ENCODE peak calls at places on chromosomes 5 and 9, in five cellular contexts. One of them, this sample, is unnamed.

GRCh38 chr9:113907282-113907681 is 31.2 kb downstream of the ZNF618 start:
- DNase-seq in breast epithelium: peak; percentile 31
- DNase-seq in stimulated activated CD8-positive, alpha-beta memory T cell treated with anti-CD3 and anti-CD28 coated beads, Interleukin-7, amount 100 ng/mL, for 1 hour: no peak
- DNase-seq in T-helper 17 cell: no peak
- DNase-seq in posterior cingulate gyrus: no peak
- DNase-seq in this sample: no peak

GRCh38 chr9:33025572-33026347 is 687 bp downstream of the DNAJA1 start:
- DNase-seq in T-helper 17 cell: peak; percentile 65
- DNase-seq in posterior cingulate gyrus: peak; percentile 53
- DNase-seq in breast epithelium: peak; percentile 27
- DNase-seq in stimulated activated CD8-positive, alpha-beta memory T cell treated with anti-CD3 and anti-CD28 coated beads, Interleukin-7, amount 100 ng/mL, for 1 hour: peak; percentile 51
- DNase-seq in this sample: no peak

GRCh38 chr5:168578006-168578405 is 1.2 kb downstream of the PANK3 start:
- DNase-seq in T-helper 17 cell: no peak
- DNase-seq in stimulated activated CD8-positive, alpha-beta memory T cell treated with anti-CD3 and anti-CD28 coated beads, Interleukin-7, amount 100 ng/mL, for 1 hour: no peak
- DNase-seq in breast epithelium: no peak
- DNase-seq in posterior cingulate gyrus: no peak
- DNase-seq in this sample: no peak

GRCh38 chr5:178785999-178786398 is 55.5 kb upstream of the ZNF354A start:
- DNase-seq in T-helper 17 cell: no peak
- DNase-seq in posterior cingulate gyrus: no peak
- DNase-seq in breast epithelium: no peak
- DNase-seq in stimulated activated CD8-positive, alpha-beta memory T cell treated with anti-CD3 and anti-CD28 coated beads, Interleukin-7, amount 100 ng/mL, for 1 hour: no peak
- DNase-seq in this sample: no peak

GRCh38 chr5:523658-524441 is 399 bp downstream of the SLC9A3 start:
- DNase-seq in stimulated activated CD8-positive, alpha-beta memory T cell treated with anti-CD3 and anti-CD28 coated beads, Interleukin-7, amount 100 ng/mL, for 1 hour: no peak
- DNase-seq in T-helper 17 cell: no peak
- DNase-seq in posterior cingulate gyrus: no peak
- DNase-seq in breast epithelium: no peak
- DNase-seq in this sample: no peak

GRCh38 chr9:14348241-14349140 is 34.5 kb upstream of the NFIB start:
- DNase-seq in stimulated activated CD8-positive, alpha-beta memory T cell treated with anti-CD3 and anti-CD28 coated beads, Interleukin-7, amount 100 ng/mL, for 1 hour: no peak
- DNase-seq in breast epithelium: no peak
- DNase-seq in T-helper 17 cell: no peak
- DNase-seq in posterior cingulate gyrus: no peak
- DNase-seq in this sample: no peak

GRCh38 chr9:78101247-78101646 is 69.6 kb upstream of the GNAQ start:
- DNase-seq in breast epithelium: no peak
- DNase-seq in stimulated activated CD8-positive, alpha-beta memory T cell treated with anti-CD3 and anti-CD28 coated beads, Interleukin-7, amount 100 ng/mL, for 1 hour: no peak
- DNase-seq in T-helper 17 cell: no peak
- DNase-seq in posterior cingulate gyrus: no peak
- DNase-seq in this sample: no peak

GRCh38 chr5:101429241-101429640 is 526.2 kb upstream of the ST8SIA4 start:
- DNase-seq in breast epithelium: no peak
- DNase-seq in posterior cingulate gyrus: no peak
- DNase-seq in T-helper 17 cell: no peak
- DNase-seq in stimulated activated CD8-positive, alpha-beta memory T cell treated with anti-CD3 and anti-CD28 coated beads, Interleukin-7, amount 100 ng/mL, for 1 hour: no peak
- DNase-seq in this sample: no peak

GRCh38 chr5:151667083-151667482 is 19.6 kb downstream of the SPARC start:
- DNase-seq in T-helper 17 cell: no peak
- DNase-seq in breast epithelium: no peak
- DNase-seq in stimulated activated CD8-positive, alpha-beta memory T cell treated with anti-CD3 and anti-CD28 coated beads, Interleukin-7, amount 100 ng/mL, for 1 hour: no peak
- DNase-seq in posterior cingulate gyrus: no peak
- DNase-seq in this sample: no peak

GRCh38 chr9:8473226-8473625 is 673.6 kb upstream of the DMAC1 start:
- DNase-seq in T-helper 17 cell: no peak
- DNase-seq in posterior cingulate gyrus: no peak
- DNase-seq in stimulated activated CD8-positive, alpha-beta memory T cell treated with anti-CD3 and anti-CD28 coated beads, Interleukin-7, amount 100 ng/mL, for 1 hour: no peak
- DNase-seq in breast epithelium: no peak
- DNase-seq in this sample: no peak

GRCh38 chr9:88932766-88933165 is 58.5 kb upstream of the S1PR3 start:
- DNase-seq in T-helper 17 cell: no peak
- DNase-seq in stimulated activated CD8-positive, alpha-beta memory T cell treated with anti-CD3 and anti-CD28 coated beads, Interleukin-7, amount 100 ng/mL, for 1 hour: no peak
- DNase-seq in breast epithelium: peak; percentile 51
- DNase-seq in posterior cingulate gyrus: no peak
- DNase-seq in this sample: no peak

GRCh38 chr9:122112238-122112637 is 19.1 kb upstream of the TTLL11 start:
- DNase-seq in T-helper 17 cell: no peak
- DNase-seq in breast epithelium: no peak
- DNase-seq in stimulated activated CD8-positive, alpha-beta memory T cell treated with anti-CD3 and anti-CD28 coated beads, Interleukin-7, amount 100 ng/mL, for 1 hour: no peak
- DNase-seq in posterior cingulate gyrus: no peak
- DNase-seq in this sample: no peak

GRCh38 chr5:81817086-81817485 is 66.2 kb upstream of the SSBP2 start:
- DNase-seq in breast epithelium: no peak
- DNase-seq in posterior cingulate gyrus: no peak
- DNase-seq in T-helper 17 cell: no peak
- DNase-seq in stimulated activated CD8-positive, alpha-beta memory T cell treated with anti-CD3 and anti-CD28 coated beads, Interleukin-7, amount 100 ng/mL, for 1 hour: no peak
- DNase-seq in this sample: no peak

GRCh38 chr9:136300016-136300415 is 3.9 kb downstream of the CCDC187 start:
- DNase-seq in posterior cingulate gyrus: no peak
- DNase-seq in T-helper 17 cell: no peak
- DNase-seq in stimulated activated CD8-positive, alpha-beta memory T cell treated with anti-CD3 and anti-CD28 coated beads, Interleukin-7, amount 100 ng/mL, for 1 hour: no peak
- DNase-seq in breast epithelium: no peak
- DNase-seq in this sample: no peak

GRCh38 chr5:142630927-142631539 is 54.9 kb downstream of the FGF1 start:
- DNase-seq in T-helper 17 cell: no peak
- DNase-seq in posterior cingulate gyrus: no peak
- DNase-seq in breast epithelium: no peak
- DNase-seq in stimulated activated CD8-positive, alpha-beta memory T cell treated with anti-CD3 and anti-CD28 coated beads, Interleukin-7, amount 100 ng/mL, for 1 hour: no peak
- DNase-seq in this sample: no peak

GRCh38 chr5:172420215-172420934 is 34.0 kb downstream of the SH3PXD2B start:
- DNase-seq in posterior cingulate gyrus: peak; percentile 86
- DNase-seq in breast epithelium: peak; percentile 94
- DNase-seq in T-helper 17 cell: no peak
- DNase-seq in stimulated activated CD8-positive, alpha-beta memory T cell treated with anti-CD3 and anti-CD28 coated beads, Interleukin-7, amount 100 ng/mL, for 1 hour: no peak
- DNase-seq in this sample: peak; percentile 60

GRCh38 chr5:98455660-98456059 is 317.8 kb upstream of the RGMB start:
- DNase-seq in posterior cingulate gyrus: no peak
- DNase-seq in T-helper 17 cell: no peak
- DNase-seq in stimulated activated CD8-positive, alpha-beta memory T cell treated with anti-CD3 and anti-CD28 coated beads, Interleukin-7, amount 100 ng/mL, for 1 hour: no peak
- DNase-seq in breast epithelium: no peak
- DNase-seq in this sample: no peak

GRCh38 chr9:121550569-121551512 is 51.2 kb upstream of the GGTA1 start:
- DNase-seq in T-helper 17 cell: peak; percentile 66
- DNase-seq in breast epithelium: peak; percentile 82
- DNase-seq in posterior cingulate gyrus: peak; percentile 84
- DNase-seq in stimulated activated CD8-positive, alpha-beta memory T cell treated with anti-CD3 and anti-CD28 coated beads, Interleukin-7, amount 100 ng/mL, for 1 hour: peak; percentile 36
- DNase-seq in this sample: peak; percentile 72

GRCh38 chr5:60843693-60844428 is at the start of gene ELOVL7:
- DNase-seq in stimulated activated CD8-positive, alpha-beta memory T cell treated with anti-CD3 and anti-CD28 coated beads, Interleukin-7, amount 100 ng/mL, for 1 hour: no peak
- DNase-seq in breast epithelium: peak; percentile 73
- DNase-seq in T-helper 17 cell: no peak
- DNase-seq in posterior cingulate gyrus: peak; percentile 65
- DNase-seq in this sample: no peak

GRCh38 chr9:91724068-91724440 is 226.0 kb downstream of the ROR2 start:
- DNase-seq in breast epithelium: no peak
- DNase-seq in stimulated activated CD8-positive, alpha-beta memory T cell treated with anti-CD3 and anti-CD28 coated beads, Interleukin-7, amount 100 ng/mL, for 1 hour: no peak
- DNase-seq in posterior cingulate gyrus: no peak
- DNase-seq in T-helper 17 cell: no peak
- DNase-seq in this sample: no peak

GRCh38 chr9:99305820-99306811 is 84.0 kb downstream of the SEC61B start:
- DNase-seq in posterior cingulate gyrus: no peak
- DNase-seq in stimulated activated CD8-positive, alpha-beta memory T cell treated with anti-CD3 and anti-CD28 coated beads, Interleukin-7, amount 100 ng/mL, for 1 hour: no peak
- DNase-seq in breast epithelium: no peak
- DNase-seq in T-helper 17 cell: no peak
- DNase-seq in this sample: no peak

GRCh38 chr5:80246995-80247729 is 8.7 kb downstream of the SERINC5 start:
- DNase-seq in breast epithelium: peak; percentile 48
- DNase-seq in posterior cingulate gyrus: no peak
- DNase-seq in T-helper 17 cell: no peak
- DNase-seq in stimulated activated CD8-positive, alpha-beta memory T cell treated with anti-CD3 and anti-CD28 coated beads, Interleukin-7, amount 100 ng/mL, for 1 hour: no peak
- DNase-seq in this sample: peak; percentile 36